ENCODE peak calls at places on chromosomes 13 and 19, in eight cellular contexts. S is OCI-LY7; T is neural progenitor cell; O is CD4-positive, alpha-beta T cell; Y is tibial artery; H is foreskin fibroblast; B is AG04449; E is psoas muscle. L is an unnamed sample.

GRCh38 chr13:45828253-45828968 is 23.1 kb downstream of the SIAH3 start:
- DNase-seq in S (no peak), T (no peak), O (no peak), Y (no peak), H (no peak), B (no peak), E (no peak), L (no peak)

GRCh38 chr13:113143466-113144254 is 14.8 kb upstream of the PROZ start:
- DNase-seq in S (no peak), T (no peak), O (no peak), Y (peak), H (no peak), B (no peak), E (no peak), L (no peak)

GRCh38 chr13:111920306-111920931 is 146.5 kb upstream of the SOX1 start:
- DNase-seq in S (no peak), T (no peak), O (no peak), Y (no peak), H (no peak), B (no peak), E (no peak), L (no peak)

GRCh38 chr19:4456843-4457653 is 546 bp downstream of the UBXN6 start:
- DNase-seq in S (peak), T (peak), O (peak), Y (no peak), H (peak), B (no peak), E (peak), L (no peak)

GRCh38 chr13:100588350-100589177 is at the start of gene GGACT:
- DNase-seq in S (peak), T (peak), O (peak), Y (peak), H (peak), B (no peak), E (peak), L (peak)

GRCh38 chr13:52067237-52067636 is 42.7 kb downstream of the UTP14C start:
- DNase-seq in S (peak), T (no peak), O (no peak), Y (no peak), H (peak), B (no peak), E (no peak), L (no peak)

GRCh38 chr19:35712910-35713845 is 4.6 kb upstream of the KMT2B start:
- DNase-seq in S (no peak), T (no peak), O (peak), Y (no peak), H (no peak), B (no peak), E (no peak), L (peak)

GRCh38 chr19:18419195-18419698 is at the start of gene SSBP4:
- DNase-seq in S (peak), T (peak), O (peak), Y (peak), H (peak), B (no peak), E (peak), L (peak)

GRCh38 chr13:63517376-63517775 is 2101.7 kb upstream of the PCDH20 start:
- DNase-seq in S (no peak), T (no peak), O (no peak), Y (no peak), H (peak), B (peak), E (no peak), L (no peak)

GRCh38 chr19:48681127-48681470 is 8.3 kb upstream of the NTN5 start:
- DNase-seq in S (no peak), T (no peak), O (no peak), Y (no peak), H (peak), B (no peak), E (no peak), L (no peak)

GRCh38 chr19:49422407-49423277 is 599 bp downstream of the PTH2 start:
- DNase-seq in S (no peak), T (peak), O (peak), Y (no peak), H (peak), B (no peak), E (peak), L (no peak)

GRCh38 chr13:21435710-21436151 is 23.4 kb downstream of the ZDHHC20 start:
- DNase-seq in S (peak), T (no peak), O (no peak), Y (peak), H (peak), B (peak), E (no peak), L (peak)

GRCh38 chr13:44660050-44660449 is 83.9 kb upstream of the TSC22D1 start:
- DNase-seq in S (no peak), T (no peak), O (no peak), Y (no peak), H (peak), B (no peak), E (no peak), L (no peak)

DNA sequence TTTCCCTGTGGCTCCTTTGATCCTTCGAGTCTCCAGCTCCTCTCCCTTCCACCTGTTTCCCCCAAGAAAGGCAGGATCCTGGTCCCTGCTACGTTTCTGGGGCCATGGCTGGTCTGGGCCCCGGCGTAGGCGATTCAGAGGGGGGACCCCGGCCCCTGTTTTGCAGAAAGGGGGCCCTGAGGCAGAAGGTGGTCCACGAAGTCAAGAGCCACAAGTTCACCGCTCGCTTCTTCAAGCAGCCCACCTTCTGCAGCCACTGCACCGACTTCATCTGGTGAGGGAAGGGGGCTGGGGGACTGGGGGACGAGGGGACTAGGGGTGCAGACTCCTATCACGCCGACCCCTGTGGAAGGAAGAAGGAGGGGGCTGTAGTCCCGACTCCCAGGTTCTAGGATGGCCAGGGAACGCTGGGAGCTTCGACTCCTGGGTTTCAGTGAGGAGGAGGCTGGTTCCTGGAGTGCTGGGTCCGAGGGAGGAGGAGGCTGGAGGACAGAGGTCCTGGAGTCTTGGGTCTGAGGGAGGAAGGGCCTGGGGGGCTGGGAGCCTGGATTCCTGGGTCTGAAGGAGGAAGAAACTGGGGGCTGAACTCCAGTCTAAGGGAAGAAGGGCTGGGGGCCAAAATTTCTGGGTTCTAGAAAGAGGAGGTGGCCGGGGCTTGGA is 524 bp downstream of the PRKCG start:
- DNase-seq in S (no peak), T (no peak), O (no peak), Y (no peak), H (no peak), B (no peak), E (peak), L (no peak)
- TF ChIP-seq CTCF in S (no peak), T (no peak), O (no peak), Y (no peak), H (no peak), B (no peak), E (no peak), L (no peak)

GRCh38 chr19:13063461-13064091 is 39.1 kb downstream of the LYL1 start:
- DNase-seq in S (no peak), T (no peak), O (no peak), Y (peak), H (no peak), B (no peak), E (peak), L (no peak)
- TF ChIP-seq CTCF in S (no peak), T (no peak), O (no peak), Y (no peak), H (no peak), B (no peak), E (no peak), L (no peak)

DNA sequence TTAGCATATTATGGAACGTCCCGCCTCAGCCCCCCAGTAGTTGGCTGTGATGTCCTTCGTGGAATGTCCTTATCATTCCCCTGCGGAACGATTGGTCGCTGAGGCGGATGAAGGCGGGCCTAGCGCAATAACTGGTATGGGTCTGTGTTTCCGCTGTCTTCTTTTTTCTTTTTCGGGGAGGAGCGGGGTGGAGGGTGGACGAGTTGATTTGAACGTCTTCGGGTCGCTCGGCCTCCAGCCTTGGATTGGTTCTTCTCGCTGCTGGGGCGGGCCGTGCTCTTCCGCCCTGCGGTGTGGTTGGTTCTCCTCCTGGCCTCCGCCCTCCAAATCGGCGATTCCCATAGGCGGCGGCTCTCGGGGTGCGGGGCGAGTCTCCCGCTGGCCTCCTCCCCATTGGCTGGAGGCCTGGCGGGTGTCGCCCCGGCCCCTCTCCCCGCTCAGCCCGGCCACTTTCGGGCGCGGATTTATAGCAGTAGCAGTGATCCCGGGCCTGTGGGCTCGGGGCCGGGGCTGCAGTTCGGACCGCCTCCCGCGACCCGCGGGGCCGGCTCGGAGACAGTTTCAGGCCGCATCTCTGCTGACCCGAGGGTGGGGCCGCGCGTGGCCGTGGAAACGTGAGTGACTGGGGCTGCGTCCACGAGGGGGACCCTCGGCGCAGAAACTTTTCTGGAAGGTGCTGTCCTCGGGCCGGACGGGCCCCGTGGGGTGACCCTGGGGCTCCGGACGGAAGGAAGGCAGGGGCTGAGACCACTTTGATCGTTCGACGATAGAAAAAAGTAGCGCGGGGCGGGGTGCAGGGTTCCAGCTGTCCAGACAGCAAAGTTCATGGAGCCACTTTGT is 2.1 kb downstream of the ING1 start:
- DNase-seq in S (peak), T (peak), O (peak), Y (peak), H (peak), B (peak), E (peak), L (peak)
- TF ChIP-seq CTCF in S (peak), T (peak), O (no peak), Y (no peak), H (peak), B (peak), E (peak), L (no peak)

GRCh38 chr13:96519380-96519779 is 429.5 kb downstream of the HS6ST3 start:
- DNase-seq in S (no peak), T (no peak), O (no peak), Y (no peak), H (no peak), B (no peak), E (no peak), L (no peak)
- TF ChIP-seq CTCF in S (no peak), T (no peak), O (no peak), Y (no peak), H (no peak), B (no peak), E (no peak), L (no peak)

GRCh38 chr13:78604782-78605611 is 1.6 kb upstream of the POU4F1 start:
- DNase-seq in S (peak), T (peak), O (no peak), Y (no peak), H (peak), B (no peak), E (no peak), L (no peak)
- TF ChIP-seq CTCF in S (no peak), T (no peak), O (no peak), Y (no peak), H (no peak), B (no peak), E (no peak), L (no peak)

GRCh38 chr19:52291781-52292180 is 5.2 kb upstream of the ZNF480 start:
- DNase-seq in S (no peak), T (no peak), O (no peak), Y (no peak), H (no peak), B (no peak), E (no peak), L (no peak)

GRCh38 chr19:52296400-52296772 is 583 bp upstream of the ZNF480 start:
- DNase-seq in S (no peak), T (no peak), O (no peak), Y (no peak), H (no peak), B (no peak), E (no peak), L (no peak)

GRCh38 chr19:52297601-52298358 is 811 bp downstream of the ZNF480 start:
- DNase-seq in S (no peak), T (peak), O (no peak), Y (no peak), H (peak), B (no peak), E (no peak), L (no peak)

GRCh38 chr19:52296773-52297600 is at the start of gene ZNF480:
- DNase-seq in S (peak), T (peak), O (peak), Y (peak), H (peak), B (peak), E (peak), L (peak)
- TF ChIP-seq CTCF in S (no peak), T (peak), O (no peak), Y (no peak), H (no peak), B (peak), E (no peak), L (no peak)

DNA sequence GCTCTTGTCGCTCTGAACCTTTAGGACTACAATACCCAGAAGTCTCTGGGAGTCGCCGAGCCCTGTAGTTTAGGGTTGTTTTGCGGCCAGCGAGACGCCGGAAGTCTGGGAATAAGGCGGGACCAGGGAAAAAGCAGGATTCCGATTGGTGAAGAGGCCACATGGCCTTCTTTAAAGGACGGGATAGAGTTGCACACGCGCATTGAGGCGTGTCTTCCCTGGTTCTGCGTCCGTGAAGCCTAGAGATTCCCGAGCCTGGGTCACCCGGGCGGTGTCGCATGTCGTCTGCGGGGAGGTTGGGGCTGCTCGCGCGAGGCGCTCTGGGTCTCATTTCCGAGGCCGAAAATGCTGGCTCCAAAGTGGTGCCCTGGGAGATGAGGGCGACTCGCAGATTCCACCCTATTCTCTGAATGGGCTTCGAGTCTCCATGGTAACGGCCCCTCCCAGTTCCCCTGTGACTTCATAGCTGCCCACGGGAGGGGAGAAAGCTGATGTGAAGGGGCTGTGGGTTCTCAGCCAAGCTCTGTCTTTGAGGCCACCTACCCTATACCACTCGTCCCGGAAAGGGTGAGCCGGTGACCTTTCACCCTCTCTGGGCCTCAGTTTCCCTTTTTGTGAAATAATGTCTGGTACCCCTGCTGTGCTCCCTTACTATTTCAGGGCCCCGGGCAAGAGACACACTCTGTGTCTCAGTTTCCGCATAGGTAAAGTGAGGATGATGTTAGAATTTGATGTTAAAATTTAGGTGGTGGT is 613 bp upstream of the ZSCAN5A start:
- DNase-seq in S (peak), T (peak), O (peak), Y (peak), H (peak), B (peak), E (peak), L (peak)
- TF ChIP-seq CTCF in S (no peak), T (no peak), O (no peak), Y (no peak), H (no peak), B (no peak), E (no peak), L (no peak)

DNA sequence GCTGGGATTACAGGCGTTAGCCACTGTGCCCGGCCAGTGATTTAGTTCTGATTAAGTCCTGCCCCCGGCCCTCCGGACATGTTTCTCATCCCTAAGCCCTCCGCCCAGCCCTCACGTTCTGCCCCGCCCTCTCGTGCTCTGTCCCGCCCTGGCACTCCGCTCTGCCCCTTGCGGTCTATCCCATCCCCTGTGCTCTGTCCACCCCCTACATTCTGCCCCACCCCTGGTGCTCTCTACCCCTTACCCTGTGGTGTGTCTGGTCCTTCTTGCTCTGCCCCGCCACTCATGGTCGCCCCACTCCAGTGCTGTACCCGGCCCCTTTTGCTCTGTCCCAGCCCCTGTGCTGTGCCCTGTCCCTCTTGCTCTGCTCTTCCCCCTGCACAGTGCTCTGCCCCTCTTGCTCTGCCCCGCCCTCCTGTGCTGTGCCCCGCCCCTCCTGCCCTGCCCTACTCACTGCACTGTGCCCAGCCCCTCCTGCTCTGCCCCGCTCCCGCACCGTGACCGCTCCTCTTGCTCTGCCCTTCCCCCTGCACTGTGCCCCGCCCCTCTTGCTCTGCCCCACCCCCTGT is 3.0 kb downstream of the GTPBP3 start:
- DNase-seq in S (no peak), T (peak), O (no peak), Y (no peak), H (peak), B (no peak), E (no peak), L (no peak)
- TF ChIP-seq CTCF in S (no peak), T (no peak), O (no peak), Y (no peak), H (no peak), B (no peak), E (no peak), L (no peak)